ENCODE peak calls at places on chromosomes 13 and 19, in eight cellular contexts. One of them, this sample, is unnamed.

GRCh38 chr13:109611912-109612691 is 174.3 kb downstream of the IRS2 start:
- DNase-seq in stomach: no peak
- DNase-seq in iPS DF 6.9: no peak
- DNase-seq in SK-N-MC: no peak
- DNase-seq in A549: no peak
- DNase-seq in spleen: no peak
- DNase-seq in right cardiac atrium: no peak
- DNase-seq in H1: no peak
- DNase-seq in this sample: no peak

GRCh38 chr19:15265849-15266248 is 33.6 kb upstream of the EPHX3 start:
- DNase-seq in stomach: peak
- DNase-seq in iPS DF 6.9: no peak
- DNase-seq in SK-N-MC: no peak
- DNase-seq in A549: no peak
- DNase-seq in spleen: peak
- DNase-seq in right cardiac atrium: peak
- DNase-seq in H1: no peak
- DNase-seq in this sample: peak

GRCh38 chr19:33797821-33798633 is 1.4 kb downstream of the KCTD15 start:
- DNase-seq in stomach: peak
- DNase-seq in iPS DF 6.9: no peak
- DNase-seq in SK-N-MC: no peak
- DNase-seq in A549: peak
- DNase-seq in spleen: no peak
- DNase-seq in right cardiac atrium: peak
- DNase-seq in H1: no peak
- DNase-seq in this sample: peak

GRCh38 chr13:82758056-82758455 is 1124.2 kb downstream of the SLITRK1 start:
- DNase-seq in stomach: no peak
- DNase-seq in iPS DF 6.9: peak
- DNase-seq in SK-N-MC: no peak
- DNase-seq in A549: peak
- DNase-seq in spleen: no peak
- DNase-seq in right cardiac atrium: no peak
- DNase-seq in H1: peak
- DNase-seq in this sample: no peak

GRCh38 chr13:62663767-62664166 is 1248.1 kb upstream of the PCDH20 start:
- DNase-seq in stomach: no peak
- DNase-seq in iPS DF 6.9: no peak
- DNase-seq in SK-N-MC: no peak
- DNase-seq in A549: no peak
- DNase-seq in spleen: no peak
- DNase-seq in right cardiac atrium: no peak
- DNase-seq in H1: no peak
- DNase-seq in this sample: no peak

GRCh38 chr13:50144473-50145160 is 129.4 kb downstream of the KCNRG start:
- DNase-seq in stomach: no peak
- DNase-seq in iPS DF 6.9: no peak
- DNase-seq in SK-N-MC: no peak
- DNase-seq in A549: no peak
- DNase-seq in spleen: no peak
- DNase-seq in right cardiac atrium: no peak
- DNase-seq in H1: no peak
- DNase-seq in this sample: no peak

GRCh38 chr19:53182202-53182601 is 11.0 kb downstream of the ZNF665 start:
- DNase-seq in stomach: no peak
- DNase-seq in iPS DF 6.9: no peak
- DNase-seq in SK-N-MC: no peak
- DNase-seq in A549: no peak
- DNase-seq in spleen: no peak
- DNase-seq in right cardiac atrium: no peak
- DNase-seq in H1: no peak
- DNase-seq in this sample: no peak

GRCh38 chr13:42525035-42525504 is 48.9 kb upstream of the TNFSF11 start:
- DNase-seq in stomach: no peak
- DNase-seq in iPS DF 6.9: no peak
- DNase-seq in SK-N-MC: no peak
- DNase-seq in A549: peak
- DNase-seq in spleen: no peak
- DNase-seq in right cardiac atrium: no peak
- DNase-seq in H1: no peak
- DNase-seq in this sample: no peak

GRCh38 chr13:35255241-35255640 is 221.2 kb downstream of the MAB21L1 start:
- DNase-seq in stomach: no peak
- DNase-seq in iPS DF 6.9: no peak
- DNase-seq in SK-N-MC: no peak
- DNase-seq in A549: no peak
- DNase-seq in spleen: no peak
- DNase-seq in right cardiac atrium: peak
- DNase-seq in H1: no peak
- DNase-seq in this sample: no peak

GRCh38 chr19:10037809-10038208 is 24.5 kb downstream of the RDH8 start:
- DNase-seq in stomach: no peak
- DNase-seq in iPS DF 6.9: no peak
- DNase-seq in SK-N-MC: no peak
- DNase-seq in A549: no peak
- DNase-seq in spleen: no peak
- DNase-seq in right cardiac atrium: no peak
- DNase-seq in H1: no peak
- DNase-seq in this sample: peak

GRCh38 chr19:677201-677600 is 1.0 kb downstream of the FSTL3 start:
- DNase-seq in stomach: peak
- DNase-seq in iPS DF 6.9: no peak
- DNase-seq in SK-N-MC: no peak
- DNase-seq in A549: peak
- DNase-seq in spleen: no peak
- DNase-seq in right cardiac atrium: peak
- DNase-seq in H1: no peak
- DNase-seq in this sample: peak

GRCh38 chr13:82833928-82834327 is 1048.3 kb downstream of the SLITRK1 start:
- DNase-seq in stomach: no peak
- DNase-seq in iPS DF 6.9: no peak
- DNase-seq in SK-N-MC: no peak
- DNase-seq in A549: no peak
- DNase-seq in spleen: no peak
- DNase-seq in right cardiac atrium: no peak
- DNase-seq in H1: no peak
- DNase-seq in this sample: no peak

GRCh38 chr13:74025369-74025768 is 108.8 kb downstream of the KLF12 start:
- DNase-seq in stomach: no peak
- DNase-seq in iPS DF 6.9: no peak
- DNase-seq in SK-N-MC: no peak
- DNase-seq in A549: no peak
- DNase-seq in spleen: no peak
- DNase-seq in right cardiac atrium: no peak
- DNase-seq in H1: no peak
- DNase-seq in this sample: no peak
- H3K4me3 ChIP-seq in stomach: no peak
- H3K4me3 ChIP-seq in iPS DF 6.9: no peak
- H3K4me3 ChIP-seq in SK-N-MC: no peak
- H3K4me3 ChIP-seq in A549: no peak
- H3K4me3 ChIP-seq in spleen: peak
- H3K4me3 ChIP-seq in right cardiac atrium: no peak
- H3K4me3 ChIP-seq in H1: no peak
- H3K4me3 ChIP-seq in this sample: no peak

DNA sequence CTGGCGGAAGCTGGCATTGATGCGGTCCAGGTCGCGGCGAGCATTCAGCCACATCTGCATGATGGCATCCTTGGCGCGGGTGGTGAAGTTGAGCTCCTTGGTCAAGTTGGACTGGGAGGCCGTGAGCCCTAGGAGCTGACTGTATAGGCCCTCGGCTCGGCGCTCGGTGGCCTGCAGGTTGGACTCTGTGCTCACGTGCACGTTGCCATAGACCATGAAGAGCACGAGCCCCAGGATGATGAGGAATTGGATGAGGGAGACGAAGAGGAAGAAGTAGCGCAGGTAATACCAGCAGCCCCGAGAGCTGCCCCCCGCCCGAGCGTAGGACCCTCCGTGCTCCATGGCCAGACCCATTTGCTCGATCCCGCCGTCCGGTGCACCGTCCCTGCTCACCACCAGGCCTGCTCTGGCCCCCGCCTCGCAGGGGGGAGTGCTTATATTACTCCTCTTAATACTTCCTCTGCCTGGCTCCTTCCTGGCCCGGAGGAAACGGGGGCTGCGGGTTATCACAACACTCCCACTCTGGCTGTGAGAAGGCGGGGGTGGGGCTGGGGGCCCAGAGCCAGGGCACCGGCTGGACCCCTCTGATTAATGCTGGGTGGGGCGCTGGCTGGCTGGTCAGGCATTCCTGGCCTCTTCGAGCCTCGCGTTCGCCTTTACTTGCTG is at the start of gene PLVAP:
- DNase-seq in stomach: no peak
- DNase-seq in iPS DF 6.9: no peak
- DNase-seq in SK-N-MC: no peak
- DNase-seq in A549: no peak
- DNase-seq in spleen: peak
- DNase-seq in right cardiac atrium: peak
- DNase-seq in H1: no peak
- DNase-seq in this sample: peak
- H3K4me3 ChIP-seq in stomach: peak
- H3K4me3 ChIP-seq in iPS DF 6.9: no peak
- H3K4me3 ChIP-seq in SK-N-MC: no peak
- H3K4me3 ChIP-seq in A549: no peak
- H3K4me3 ChIP-seq in spleen: peak
- H3K4me3 ChIP-seq in right cardiac atrium: no peak
- H3K4me3 ChIP-seq in H1: no peak
- H3K4me3 ChIP-seq in this sample: no peak

DNA sequence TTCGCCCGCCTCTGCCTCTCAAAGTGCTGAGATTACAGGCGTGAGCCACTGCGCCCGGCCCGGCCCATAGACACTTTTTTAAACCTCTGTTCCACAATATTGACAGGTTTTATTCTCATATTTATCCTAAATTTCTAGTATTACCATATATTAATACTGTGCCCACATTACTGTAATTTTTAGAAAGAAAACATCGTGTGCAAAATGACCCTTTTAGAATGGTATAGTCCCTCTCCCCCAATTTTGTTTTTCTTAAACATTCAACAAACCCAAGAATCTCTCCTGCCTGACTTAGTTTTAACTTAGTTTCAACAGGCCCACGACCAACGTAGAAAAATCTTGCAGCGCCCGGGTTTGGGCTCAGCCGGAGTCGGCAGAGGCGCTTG is 9.1 kb downstream of the CDX2 start:
- DNase-seq in stomach: no peak
- DNase-seq in iPS DF 6.9: no peak
- DNase-seq in SK-N-MC: no peak
- DNase-seq in A549: no peak
- DNase-seq in spleen: no peak
- DNase-seq in right cardiac atrium: no peak
- DNase-seq in H1: no peak
- DNase-seq in this sample: no peak
- H3K4me3 ChIP-seq in stomach: peak
- H3K4me3 ChIP-seq in iPS DF 6.9: no peak
- H3K4me3 ChIP-seq in SK-N-MC: peak
- H3K4me3 ChIP-seq in A549: peak
- H3K4me3 ChIP-seq in spleen: peak
- H3K4me3 ChIP-seq in right cardiac atrium: peak
- H3K4me3 ChIP-seq in H1: peak
- H3K4me3 ChIP-seq in this sample: peak

GRCh38 chr19:18791315-18791678 is 192 bp upstream of the COMP start:
- DNase-seq in stomach: no peak
- DNase-seq in iPS DF 6.9: no peak
- DNase-seq in SK-N-MC: no peak
- DNase-seq in A549: no peak
- DNase-seq in spleen: no peak
- DNase-seq in right cardiac atrium: no peak
- DNase-seq in H1: no peak
- DNase-seq in this sample: no peak

GRCh38 chr19:18789422-18789832 is 1.7 kb downstream of the COMP start:
- DNase-seq in stomach: no peak
- DNase-seq in iPS DF 6.9: no peak
- DNase-seq in SK-N-MC: no peak
- DNase-seq in A549: no peak
- DNase-seq in spleen: no peak
- DNase-seq in right cardiac atrium: no peak
- DNase-seq in H1: no peak
- DNase-seq in this sample: no peak

GRCh38 chr19:18788782-18789421 is 2.2 kb downstream of the COMP start:
- DNase-seq in stomach: no peak
- DNase-seq in iPS DF 6.9: no peak
- DNase-seq in SK-N-MC: no peak
- DNase-seq in A549: no peak
- DNase-seq in spleen: no peak
- DNase-seq in right cardiac atrium: no peak
- DNase-seq in H1: no peak
- DNase-seq in this sample: no peak

GRCh38 chr19:18790566-18791314 is at the start of gene COMP:
- DNase-seq in stomach: no peak
- DNase-seq in iPS DF 6.9: no peak
- DNase-seq in SK-N-MC: no peak
- DNase-seq in A549: no peak
- DNase-seq in spleen: peak
- DNase-seq in right cardiac atrium: peak
- DNase-seq in H1: no peak
- DNase-seq in this sample: no peak

GRCh38 chr19:18789883-18790565 is 1.1 kb downstream of the COMP start:
- DNase-seq in stomach: no peak
- DNase-seq in iPS DF 6.9: no peak
- DNase-seq in SK-N-MC: no peak
- DNase-seq in A549: no peak
- DNase-seq in spleen: peak
- DNase-seq in right cardiac atrium: peak
- DNase-seq in H1: peak
- DNase-seq in this sample: no peak
- H3K4me3 ChIP-seq in stomach: peak
- H3K4me3 ChIP-seq in iPS DF 6.9: peak
- H3K4me3 ChIP-seq in SK-N-MC: peak
- H3K4me3 ChIP-seq in A549: peak
- H3K4me3 ChIP-seq in spleen: peak
- H3K4me3 ChIP-seq in right cardiac atrium: peak
- H3K4me3 ChIP-seq in H1: peak
- H3K4me3 ChIP-seq in this sample: no peak

GRCh38 chr19:49895566-49896297 is 955 bp downstream of the IL4I1 start:
- DNase-seq in stomach: no peak
- DNase-seq in iPS DF 6.9: no peak
- DNase-seq in SK-N-MC: no peak
- DNase-seq in A549: no peak
- DNase-seq in spleen: no peak
- DNase-seq in right cardiac atrium: peak
- DNase-seq in H1: no peak
- DNase-seq in this sample: no peak
- H3K4me3 ChIP-seq in stomach: no peak
- H3K4me3 ChIP-seq in iPS DF 6.9: no peak
- H3K4me3 ChIP-seq in SK-N-MC: no peak
- H3K4me3 ChIP-seq in A549: no peak
- H3K4me3 ChIP-seq in spleen: no peak
- H3K4me3 ChIP-seq in right cardiac atrium: no peak
- H3K4me3 ChIP-seq in H1: no peak
- H3K4me3 ChIP-seq in this sample: no peak

GRCh38 chr13:24267801-24268200 is 41.6 kb upstream of the C1QTNF9 start:
- DNase-seq in stomach: no peak
- DNase-seq in iPS DF 6.9: no peak
- DNase-seq in SK-N-MC: no peak
- DNase-seq in A549: no peak
- DNase-seq in spleen: no peak
- DNase-seq in right cardiac atrium: no peak
- DNase-seq in H1: no peak
- DNase-seq in this sample: no peak
- H3K4me3 ChIP-seq in stomach: no peak
- H3K4me3 ChIP-seq in iPS DF 6.9: no peak
- H3K4me3 ChIP-seq in SK-N-MC: no peak
- H3K4me3 ChIP-seq in A549: no peak
- H3K4me3 ChIP-seq in spleen: peak
- H3K4me3 ChIP-seq in right cardiac atrium: peak
- H3K4me3 ChIP-seq in H1: no peak
- H3K4me3 ChIP-seq in this sample: no peak